ENCODE peak calls at places on chromosomes 7 and 10, in six cellular contexts. S, Q, L, Y, R and V are unnamed samples.

GRCh38 chr7:152121432-152121831 is 96.0 kb downstream of the GALNT11 start:
- DNase-seq in S (no peak), Q (no peak), L (no peak), Y (no peak), R (no peak), V (no peak)

GRCh38 chr7:112743811-112744210 is 46.4 kb downstream of the TMEM168 start:
- DNase-seq in S (no peak), Q (no peak), L (no peak), Y (no peak), R (peak), V (no peak)

GRCh38 chr7:44048031-44048795 is 3.7 kb downstream of the DBNL start:
- DNase-seq in S (no peak), Q (no peak), L (no peak), Y (no peak), R (no peak), V (no peak)

GRCh38 chr7:75966209-75966961 is 28.0 kb downstream of the TMEM120A start:
- DNase-seq in S (no peak), Q (no peak), L (no peak), Y (no peak), R (peak), V (no peak)

GRCh38 chr10:45219416-45219815 is 96.0 kb downstream of the OR13A1 start:
- DNase-seq in S (no peak), Q (no peak), L (no peak), Y (no peak), R (no peak), V (no peak)

GRCh38 chr10:78435484-78436222 is 402.0 kb downstream of the RPS24 start:
- DNase-seq in S (no peak), Q (no peak), L (no peak), Y (no peak), R (peak), V (no peak)

GRCh38 chr10:78618050-78618449 is 450.7 kb upstream of the ZMIZ1 start:
- DNase-seq in S (no peak), Q (no peak), L (no peak), Y (no peak), R (no peak), V (no peak)

GRCh38 chr7:22114440-22114981 is 168.8 kb upstream of the CDCA7L start:
- DNase-seq in S (no peak), Q (no peak), L (no peak), Y (no peak), R (no peak), V (no peak)

GRCh38 chr7:43577485-43577951 is 5.4 kb upstream of the STK17A start:
- DNase-seq in S (peak), Q (no peak), L (peak), Y (no peak), R (no peak), V (no peak)

GRCh38 chr7:100190059-100190711 is 12.5 kb downstream of the STAG3 start:
- DNase-seq in S (peak), Q (no peak), L (peak), Y (no peak), R (peak), V (peak)

GRCh38 chr10:6140141-6140841 is 51.5 kb downstream of the RBM17 start:
- DNase-seq in S (no peak), Q (no peak), L (no peak), Y (no peak), R (peak), V (no peak)

DNA sequence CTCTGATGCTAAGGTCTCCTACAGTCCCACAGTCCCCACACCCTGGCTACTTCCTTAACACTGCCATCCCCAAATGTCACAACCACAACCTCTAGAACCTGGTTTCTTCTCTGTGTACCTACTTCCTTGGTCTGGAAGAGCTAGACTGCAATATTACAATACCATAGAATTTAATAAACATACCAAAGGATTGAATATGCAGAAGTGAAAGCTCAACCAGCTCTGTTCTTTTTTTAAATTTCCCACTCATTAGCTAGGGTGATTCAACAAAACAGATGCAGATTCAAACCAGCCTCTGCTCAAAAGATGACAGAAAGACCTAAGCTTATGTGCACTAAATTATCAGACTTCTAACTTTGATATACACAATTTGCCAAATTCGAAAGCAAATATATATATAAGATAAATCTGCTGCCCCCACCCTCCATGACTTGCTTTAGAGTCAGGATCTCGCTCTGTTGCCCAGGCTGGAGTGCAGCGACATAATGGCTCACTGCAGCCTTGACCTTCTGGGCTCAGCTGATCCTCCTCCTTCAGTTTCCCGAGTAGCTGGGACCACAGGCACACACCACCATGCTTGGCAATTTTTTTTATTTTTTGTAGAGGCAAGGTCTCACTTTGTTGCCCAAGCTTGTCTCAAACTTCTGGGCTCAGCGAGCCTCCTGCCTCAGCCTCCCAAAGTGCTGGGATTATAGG is 212.6 kb downstream of the CHCHD3 start:
- DNase-seq in S (no peak), Q (no peak), L (no peak), Y (no peak), R (no peak), V (no peak)
- TF ChIP-seq CHD2 in S (no peak), Q (no peak), L (no peak), Y (no peak), R (no peak), V (no peak)

GRCh38 chr7:129047761-129048160 is 7.2 kb downstream of the TNPO3 start:
- DNase-seq in S (no peak), Q (no peak), L (no peak), Y (no peak), R (no peak), V (no peak)
- TF ChIP-seq USF2 in S (no peak), Q (no peak), L (no peak), Y (no peak), R (no peak), V (no peak)

GRCh38 chr10:17101910-17102266 is 27.7 kb downstream of the CUBN start:
- DNase-seq in S (no peak), Q (no peak), L (no peak), Y (no peak), R (no peak), V (no peak)
- TF ChIP-seq CHD2 in S (no peak), Q (no peak), L (no peak), Y (no peak), R (no peak), V (no peak)

GRCh38 chr10:77041636-77042258 is 595.9 kb downstream of the KCNMA1 start:
- DNase-seq in S (no peak), Q (no peak), L (no peak), Y (no peak), R (peak), V (no peak)
- TF ChIP-seq USF2 in S (no peak), Q (no peak), L (no peak), Y (no peak), R (no peak), V (no peak)

DNA sequence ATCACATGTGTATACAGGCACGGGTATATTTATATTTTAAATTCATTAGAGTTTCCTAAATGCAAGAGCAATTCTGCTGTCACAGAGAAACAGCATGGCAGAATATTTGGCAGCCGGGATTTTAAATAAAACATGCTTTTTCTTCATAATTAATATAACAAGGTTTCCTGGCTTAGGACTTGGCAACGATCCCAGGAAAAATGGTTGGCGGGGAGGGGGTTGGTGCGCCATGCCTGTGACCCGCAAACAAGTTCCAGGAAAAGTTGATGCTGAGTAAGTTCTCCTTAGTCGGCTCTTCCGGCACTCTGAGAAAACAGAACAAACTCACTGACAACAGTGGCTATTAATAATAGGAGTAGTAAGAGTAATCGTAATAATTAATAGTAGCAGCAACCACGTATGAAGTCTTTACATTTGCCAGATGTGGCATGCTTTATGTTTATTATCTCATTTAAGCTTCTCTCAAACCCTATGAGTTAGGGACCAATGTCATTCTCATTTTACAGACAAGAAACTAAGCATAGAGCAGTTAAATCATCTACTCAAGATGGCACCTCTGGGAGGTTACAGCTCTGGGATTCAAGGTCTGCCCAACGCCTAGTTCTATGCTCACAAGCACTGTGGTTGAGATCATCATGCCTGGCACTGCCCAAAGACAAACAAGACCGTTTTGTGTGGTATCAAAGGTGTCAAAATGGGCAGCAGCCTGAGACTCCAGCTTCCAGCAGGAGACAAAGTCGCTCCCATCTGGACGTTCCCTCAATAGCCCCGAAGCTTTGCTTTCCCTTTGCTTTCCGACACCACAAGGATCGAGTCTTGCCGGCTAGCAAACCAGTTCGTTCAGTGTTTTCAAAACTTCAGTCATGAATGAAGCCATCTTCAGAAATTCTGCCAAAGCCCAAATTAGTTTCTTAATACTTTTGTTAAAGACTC is 4.8 kb downstream of the HABP2 start:
- DNase-seq in S (no peak), Q (no peak), L (peak), Y (no peak), R (peak), V (no peak)
- TF ChIP-seq CHD2 in S (no peak), Q (no peak), L (no peak), Y (no peak), R (peak), V (no peak)

GRCh38 chr10:34526186-34526585 is 288.9 kb downstream of the PARD3 start:
- DNase-seq in S (peak), Q (no peak), L (no peak), Y (no peak), R (no peak), V (no peak)
- TF ChIP-seq USF2 in S (no peak), Q (no peak), L (no peak), Y (no peak), R (no peak), V (no peak)

GRCh38 chr10:22712959-22713852 is 1.2 kb downstream of the PIP4K2A start:
- DNase-seq in S (no peak), Q (no peak), L (peak), Y (no peak), R (peak), V (peak)

GRCh38 chr10:22710139-22710745 is 4.1 kb downstream of the PIP4K2A start:
- DNase-seq in S (no peak), Q (no peak), L (no peak), Y (peak), R (no peak), V (no peak)

GRCh38 chr10:22711373-22711772 is 3.0 kb downstream of the PIP4K2A start:
- DNase-seq in S (no peak), Q (no peak), L (no peak), Y (no peak), R (no peak), V (no peak)

GRCh38 chr10:22713853-22714523 is 390 bp downstream of the PIP4K2A start:
- DNase-seq in S (no peak), Q (no peak), L (peak), Y (no peak), R (no peak), V (no peak)

GRCh38 chr10:22712246-22712958 is 2.0 kb downstream of the PIP4K2A start:
- DNase-seq in S (no peak), Q (no peak), L (no peak), Y (no peak), R (no peak), V (no peak)
- TF ChIP-seq CHD2 in S (no peak), Q (no peak), L (no peak), Y (no peak), R (no peak), V (no peak)